ENCODE peak calls at places on chromosomes 16 and 17, in four cellular contexts. One of them, this sample, is unnamed.

GRCh38 chr16:22912654-22913053 is 98.7 kb downstream of the HS3ST2 start:
- DNase-seq in stromal cell of bone marrow: no peak
- DNase-seq in naive thymus-derived CD8-positive, alpha-beta T cell: no peak
- DNase-seq in GM10248: no peak
- DNase-seq in this sample: no peak

GRCh38 chr17:30091771-30092170 is 24.8 kb upstream of the NSRP1 start:
- DNase-seq in stromal cell of bone marrow: peak; percentile 81
- DNase-seq in naive thymus-derived CD8-positive, alpha-beta T cell: no peak
- DNase-seq in GM10248: no peak
- DNase-seq in this sample: peak; percentile 85

GRCh38 chr16:67546761-67547422 is 15.4 kb upstream of the CTCF start:
- DNase-seq in stromal cell of bone marrow: no peak
- DNase-seq in naive thymus-derived CD8-positive, alpha-beta T cell: peak; percentile 68
- DNase-seq in GM10248: peak; percentile 80
- DNase-seq in this sample: no peak

GRCh38 chr17:81489986-81490598 is 22.5 kb downstream of the ACTG1 start:
- DNase-seq in stromal cell of bone marrow: no peak
- DNase-seq in naive thymus-derived CD8-positive, alpha-beta T cell: no peak
- DNase-seq in GM10248: no peak
- DNase-seq in this sample: no peak

GRCh38 chr16:89119161-89119621 is 25.5 kb downstream of the ACSF3 start:
- DNase-seq in stromal cell of bone marrow: no peak
- DNase-seq in naive thymus-derived CD8-positive, alpha-beta T cell: no peak
- DNase-seq in GM10248: no peak
- DNase-seq in this sample: no peak

GRCh38 chr17:13393841-13394710 is 207.7 kb downstream of the HS3ST3A1 start:
- DNase-seq in stromal cell of bone marrow: peak; percentile 56
- DNase-seq in naive thymus-derived CD8-positive, alpha-beta T cell: no peak
- DNase-seq in GM10248: no peak
- DNase-seq in this sample: no peak

GRCh38 chr16:30778549-30779244 is 8.3 kb downstream of the ZNF629 start:
- DNase-seq in stromal cell of bone marrow: no peak
- DNase-seq in naive thymus-derived CD8-positive, alpha-beta T cell: no peak
- DNase-seq in GM10248: no peak
- DNase-seq in this sample: no peak

GRCh38 chr16:14106457-14106856 is 35.3 kb downstream of the MRTFB start:
- DNase-seq in stromal cell of bone marrow: no peak
- DNase-seq in naive thymus-derived CD8-positive, alpha-beta T cell: no peak
- DNase-seq in GM10248: no peak
- DNase-seq in this sample: no peak

GRCh38 chr16:53052519-53053501 is at the start of gene CHD9NB:
- DNase-seq in stromal cell of bone marrow: peak; percentile 85
- DNase-seq in naive thymus-derived CD8-positive, alpha-beta T cell: no peak
- DNase-seq in GM10248: no peak
- DNase-seq in this sample: peak; percentile 75

GRCh38 chr17:9291912-9292562 is 270.7 kb downstream of the NTN1 start:
- DNase-seq in stromal cell of bone marrow: no peak
- DNase-seq in naive thymus-derived CD8-positive, alpha-beta T cell: peak; percentile 36
- DNase-seq in GM10248: peak; percentile 68
- DNase-seq in this sample: no peak